ENCODE peak calls at places on chromosomes 11 and 22, in six cellular contexts. O is A549, R is DND-41, E is lung, S is colonic mucosa, Y is kidney. N is an unnamed sample.

GRCh38 chr11:8768625-8769333 is 86.2 kb downstream of the RPL27A start:
- DNase-seq in O (no peak), R (no peak), E (peak), S (no peak), Y (no peak), N (no peak)

GRCh38 chr11:37849731-37850130 is 1251.7 kb upstream of the RAG2 start:
- DNase-seq in O (no peak), R (no peak), E (no peak), S (no peak), Y (no peak), N (no peak)

GRCh38 chr11:120318906-120319305 is 6.2 kb upstream of the TLCD5 start:
- DNase-seq in O (no peak), R (no peak), E (no peak), S (no peak), Y (no peak), N (no peak)

GRCh38 chr11:125945011-125945796 is 640 bp upstream of the VSIG10L2 start:
- DNase-seq in O (no peak), R (no peak), E (no peak), S (no peak), Y (no peak), N (no peak)

GRCh38 chr11:117976445-117976844 is 9.7 kb upstream of the IL10RA start:
- DNase-seq in O (no peak), R (no peak), E (peak), S (no peak), Y (no peak), N (no peak)

GRCh38 chr11:86577663-86578636 is 94.5 kb downstream of the ME3 start:
- DNase-seq in O (peak), R (no peak), E (peak), S (peak), Y (peak), N (no peak)

GRCh38 chr11:88292156-88292844 is 45.2 kb downstream of the CTSC start:
- DNase-seq in O (no peak), R (peak), E (no peak), S (peak), Y (no peak), N (no peak)

GRCh38 chr11:26651916-26652315 is 69.9 kb downstream of the SLC5A12 start:
- DNase-seq in O (no peak), R (no peak), E (no peak), S (no peak), Y (no peak), N (no peak)

GRCh38 chr22:27990451-27990840 is 71.4 kb upstream of the PITPNB start:
- DNase-seq in O (no peak), R (peak), E (no peak), S (no peak), Y (no peak), N (no peak)

GRCh38 chr11:20934521-20934920 is 265.1 kb downstream of the NELL1 start:
- DNase-seq in O (no peak), R (no peak), E (no peak), S (no peak), Y (no peak), N (no peak)
- H3K27ac ChIP-seq in O (no peak), R (no peak), E (no peak), S (no peak), Y (no peak), N (no peak)

GRCh38 chr11:81207421-81208054 is 1526.1 kb downstream of the FAM181B start:
- DNase-seq in O (no peak), R (no peak), E (no peak), S (no peak), Y (peak), N (no peak)

DNA sequence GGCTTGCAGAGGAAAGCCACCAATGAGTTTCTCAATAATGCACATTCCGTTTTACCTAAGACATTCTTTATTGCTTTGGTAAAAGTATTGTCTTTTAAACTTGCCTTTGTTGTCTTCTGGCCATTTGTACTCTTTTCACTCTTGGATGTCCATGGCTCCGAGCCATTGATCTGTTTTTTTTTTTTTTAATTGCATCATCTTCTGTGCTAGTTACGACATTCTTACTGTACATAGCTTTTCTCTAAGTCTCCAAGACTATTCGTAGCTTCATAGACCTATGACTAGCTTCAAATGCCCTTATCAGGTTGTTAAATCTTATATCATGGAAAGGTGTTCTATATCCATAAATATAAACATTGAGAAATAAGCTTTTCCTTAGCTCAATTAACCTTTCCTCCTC is 1522.6 kb downstream of the FAM181B start:
- DNase-seq in O (no peak), R (no peak), E (no peak), S (no peak), Y (no peak), N (no peak)
- H3K27ac ChIP-seq in O (no peak), R (no peak), E (no peak), S (no peak), Y (no peak), N (no peak)

DNA sequence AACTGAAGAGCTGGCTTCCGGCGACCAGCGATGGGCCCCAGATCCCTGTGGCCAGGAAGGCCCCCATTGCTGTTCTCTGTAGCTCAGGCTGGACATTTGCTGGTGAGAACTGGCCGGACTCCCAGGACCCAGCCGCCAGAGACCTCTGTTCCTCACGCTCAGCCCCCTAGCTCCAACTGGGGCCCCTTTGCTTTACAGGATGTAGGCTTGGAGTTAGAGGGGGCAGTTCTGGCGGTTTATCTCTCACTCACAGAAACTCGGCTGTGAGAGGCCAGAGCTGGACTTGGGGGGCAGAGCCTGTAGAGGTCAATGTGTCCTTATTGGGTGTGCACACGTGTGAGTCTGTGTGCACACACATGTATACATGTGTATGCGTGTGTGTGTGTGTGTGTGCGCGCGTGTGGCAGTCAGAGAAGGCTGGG is 494 bp downstream of the SMIM38 start:
- DNase-seq in O (no peak), R (no peak), E (no peak), S (no peak), Y (no peak), N (no peak)
- H3K27ac ChIP-seq in O (no peak), R (no peak), E (no peak), S (no peak), Y (no peak), N (no peak)

GRCh38 chr11:121453589-121454299 is 977 bp upstream of the SORL1-AS1 start:
- DNase-seq in O (no peak), R (no peak), E (no peak), S (no peak), Y (no peak), N (no peak)
- H3K27ac ChIP-seq in O (no peak), R (peak), E (no peak), S (no peak), Y (peak), N (peak)

GRCh38 chr11:68956142-68956541 is 24.6 kb downstream of the MRGPRD start:
- DNase-seq in O (no peak), R (no peak), E (no peak), S (no peak), Y (no peak), N (peak)
- H3K27ac ChIP-seq in O (no peak), R (no peak), E (no peak), S (no peak), Y (no peak), N (no peak)

GRCh38 chr22:48678171-48679135 is 1149.2 kb downstream of the BRD1 start:
- DNase-seq in O (no peak), R (no peak), E (no peak), S (no peak), Y (peak), N (no peak)

GRCh38 chr22:48682517-48682916 is 1145.2 kb downstream of the BRD1 start:
- DNase-seq in O (no peak), R (no peak), E (no peak), S (no peak), Y (no peak), N (no peak)

GRCh38 chr22:48680601-48681000 is 1147.1 kb downstream of the BRD1 start:
- DNase-seq in O (no peak), R (no peak), E (no peak), S (no peak), Y (peak), N (no peak)

GRCh38 chr22:48677621-48678020 is 1150.1 kb downstream of the BRD1 start:
- DNase-seq in O (no peak), R (no peak), E (no peak), S (no peak), Y (peak), N (no peak)

GRCh38 chr22:48679656-48680555 is 1147.8 kb downstream of the BRD1 start:
- DNase-seq in O (no peak), R (no peak), E (no peak), S (no peak), Y (peak), N (no peak)
- H3K27ac ChIP-seq in O (no peak), R (no peak), E (no peak), S (no peak), Y (no peak), N (no peak)

GRCh38 chr11:1040428-1041148 is 4.1 kb upstream of the MUC6 start:
- DNase-seq in O (no peak), R (no peak), E (no peak), S (no peak), Y (peak), N (no peak)

GRCh38 chr11:1041936-1042608 is 5.6 kb upstream of the MUC6 start:
- DNase-seq in O (peak), R (no peak), E (no peak), S (peak), Y (peak), N (no peak)

GRCh38 chr11:1041471-1041870 is 5.0 kb upstream of the MUC6 start:
- DNase-seq in O (no peak), R (no peak), E (no peak), S (no peak), Y (peak), N (no peak)

GRCh38 chr11:1039481-1040427 is 3.2 kb upstream of the MUC6 start:
- DNase-seq in O (no peak), R (no peak), E (peak), S (no peak), Y (no peak), N (no peak)

DNA sequence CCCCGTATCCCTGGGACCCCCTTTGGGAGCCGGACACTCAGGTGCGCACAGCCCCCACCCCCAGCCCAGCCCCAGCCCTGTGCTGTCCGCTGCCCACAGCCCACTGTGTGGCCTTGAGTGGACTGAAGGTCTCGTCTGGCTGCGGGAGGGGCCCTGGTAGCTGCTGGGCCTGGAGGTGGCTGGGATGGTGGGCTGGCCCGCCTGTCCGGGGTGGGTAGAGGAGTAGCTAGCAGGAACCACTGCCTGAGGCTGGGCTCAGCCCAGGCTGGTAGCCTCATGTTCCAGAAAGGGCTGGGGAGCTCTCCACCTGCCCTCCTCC is 4.6 kb upstream of the MUC6 start:
- DNase-seq in O (no peak), R (no peak), E (no peak), S (no peak), Y (peak), N (no peak)
- H3K27ac ChIP-seq in O (no peak), R (no peak), E (no peak), S (no peak), Y (no peak), N (no peak)

GRCh38 chr11:17547932-17548331 is 873 bp downstream of the OTOG start:
- DNase-seq in O (no peak), R (no peak), E (no peak), S (no peak), Y (no peak), N (no peak)
- H3K27ac ChIP-seq in O (no peak), R (no peak), E (no peak), S (no peak), Y (no peak), N (no peak)

N was measured in CD4-positive, CD25-positive, alpha-beta regulatory T cell.